ENCODE peak calls at places on chromosomes 4 and X, in nine cellular contexts. Y, S, T, P, Z, B, X, N and W are unnamed samples.

GRCh38 chr4:156968479-156968984 is 3.1 kb downstream of the PDGFC start:
- DNase-seq in N (peak; percentile 51), P (no peak), S (peak; percentile 80), T (no peak), Y (peak; percentile 71), B (no peak), X (no peak), Z (peak; percentile 83), W (peak; percentile 51)

GRCh38 chr4:3384771-3385701 is 56.7 kb upstream of the HGFAC start:
- DNase-seq in X (no peak), S (peak; percentile 21), Z (no peak), T (no peak), Y (peak; percentile 58), B (no peak), P (no peak), N (no peak), W (no peak)

GRCh38 chr4:82017680-82018079 is 356.1 kb downstream of the HNRNPD start:
- DNase-seq in Y (no peak), N (no peak), B (peak; percentile 30), T (no peak), S (peak; percentile 68), Z (peak; percentile 68), X (no peak), P (no peak), W (peak; percentile 40)

GRCh38 chr4:7739077-7739917 is 200.4 kb downstream of the AFAP1 start:
- DNase-seq in T (no peak), X (no peak), Y (no peak), Z (no peak), P (no peak), S (no peak), B (no peak), N (no peak), W (no peak)

GRCh38 chr4:57270350-57270749 is 160.2 kb upstream of the IGFBP7 start:
- DNase-seq in Y (no peak), P (no peak), Z (peak; percentile 26), T (no peak), X (no peak), B (no peak), N (no peak), S (peak; percentile 75), W (no peak)

GRCh38 chrX:41695464-41695863 is 6.7 kb downstream of the GPR34 start:
- DNase-seq in N (no peak), X (no peak), P (no peak), S (peak; percentile 69), Y (no peak), Z (no peak), T (peak; percentile 61), B (no peak), W (no peak)

GRCh38 chr4:146379744-146380143 is 142.0 kb downstream of the SLC10A7 start:
- DNase-seq in S (peak; percentile 49), P (no peak), Y (no peak), T (no peak), B (no peak), X (no peak), Z (no peak), N (no peak), W (no peak)

GRCh38 chr4:22191565-22192301 is 243.2 kb upstream of the KCNIP4 start:
- DNase-seq in P (no peak), N (no peak), S (no peak), X (no peak), Z (no peak), Y (no peak), B (no peak), T (no peak), W (no peak)